ENCODE peak calls at places on chromosomes 12 and 14, in eight cellular contexts. H, J, C, B, A, L, S and E are unnamed samples.

GRCh38 chr12:96811083-96811482 is 96.0 kb upstream of the NEDD1 start:
- DNase-seq in H (no peak), J (no peak), C (peak), B (no peak), A (no peak), L (peak), S (no peak), E (no peak)

GRCh38 chr12:122944588-122944987 is 21.7 kb downstream of the ABCB9 start:
- DNase-seq in H (no peak), J (no peak), C (peak), B (no peak), A (peak), L (peak), S (no peak), E (no peak)

GRCh38 chr14:30153662-30154061 is 226.0 kb upstream of the PRKD1 start:
- DNase-seq in H (no peak), J (no peak), C (no peak), B (no peak), A (no peak), L (no peak), S (no peak), E (no peak)

GRCh38 chr12:57864382-57864781 is 17.9 kb upstream of the CTDSP2 start:
- DNase-seq in H (no peak), J (no peak), C (no peak), B (no peak), A (no peak), L (no peak), S (no peak), E (no peak)

GRCh38 chr12:27367078-27367477 is 34.4 kb downstream of the BMAL2 start:
- DNase-seq in H (no peak), J (no peak), C (no peak), B (no peak), A (no peak), L (no peak), S (no peak), E (no peak)

GRCh38 chr14:64232944-64233343 is 61.2 kb downstream of the ESR2 start:
- DNase-seq in H (no peak), J (no peak), C (no peak), B (peak), A (no peak), L (no peak), S (no peak), E (no peak)

GRCh38 chr12:122067966-122068365 is 10.6 kb upstream of the MLXIP start:
- DNase-seq in H (no peak), J (no peak), C (no peak), B (peak), A (no peak), L (no peak), S (no peak), E (no peak)

GRCh38 chr12:79983969-79984629 is 49.2 kb upstream of the PPP1R12A start:
- DNase-seq in H (no peak), J (no peak), C (no peak), B (no peak), A (no peak), L (peak), S (no peak), E (no peak)

GRCh38 chr14:95326987-95327386 is 7.3 kb upstream of the CLMN start:
- DNase-seq in H (no peak), J (no peak), C (no peak), B (peak), A (no peak), L (peak), S (no peak), E (no peak)

GRCh38 chr12:55727643-55728184 is 1.1 kb downstream of the CD63 start:
- DNase-seq in H (peak), J (no peak), C (peak), B (no peak), A (no peak), L (no peak), S (no peak), E (no peak)

GRCh38 chr12:15728118-15728598 is 61.0 kb downstream of the EPS8 start:
- DNase-seq in H (no peak), J (no peak), C (no peak), B (no peak), A (no peak), L (peak), S (no peak), E (no peak)

GRCh38 chr12:31353730-31354708 is 28.1 kb upstream of the SINHCAF start:
- DNase-seq in H (no peak), J (no peak), C (no peak), B (peak), A (no peak), L (no peak), S (no peak), E (no peak)

GRCh38 chr14:51677276-51677675 is 25.6 kb downstream of the FRMD6 start:
- DNase-seq in H (no peak), J (no peak), C (no peak), B (no peak), A (no peak), L (no peak), S (no peak), E (no peak)

GRCh38 chr12:89351489-89352241 is 636 bp downstream of the DUSP6 start:
- DNase-seq in H (peak), J (peak), C (no peak), B (peak), A (no peak), L (no peak), S (peak), E (no peak)

GRCh38 chr14:74793506-74794155 is 30.5 kb downstream of the YLPM1 start:
- DNase-seq in H (no peak), J (no peak), C (no peak), B (peak), A (no peak), L (peak), S (no peak), E (no peak)

GRCh38 chr12:26158078-26158764 is 33.4 kb upstream of the BHLHE41 start:
- DNase-seq in H (no peak), J (no peak), C (peak), B (peak), A (no peak), L (peak), S (no peak), E (no peak)

DNA sequence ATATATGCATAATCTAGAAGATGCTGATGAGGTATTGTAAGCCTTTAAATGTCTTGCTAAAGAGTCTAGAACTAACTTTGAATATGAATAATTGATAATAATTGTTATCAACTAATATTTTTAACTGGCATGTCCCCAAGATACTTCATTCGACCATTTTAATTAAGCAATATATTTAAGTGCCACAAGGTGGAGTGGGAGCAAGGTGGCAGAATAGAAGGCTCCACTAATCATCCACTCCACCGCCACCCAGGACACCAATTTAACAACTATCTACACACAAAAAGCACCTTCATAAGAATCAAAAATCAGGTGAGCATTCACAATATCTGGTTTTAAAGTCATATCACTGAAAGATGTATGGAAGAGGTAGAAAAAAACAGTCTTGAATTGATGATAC is 409.6 kb downstream of the SEC23A start:
- DNase-seq in H (no peak), J (no peak), C (no peak), B (no peak), A (no peak), L (no peak), S (no peak), E (no peak)
- TF ChIP-seq CTCF in H (no peak), J (no peak), C (no peak), B (peak), A (no peak), L (no peak), S (no peak), E (no peak)

DNA sequence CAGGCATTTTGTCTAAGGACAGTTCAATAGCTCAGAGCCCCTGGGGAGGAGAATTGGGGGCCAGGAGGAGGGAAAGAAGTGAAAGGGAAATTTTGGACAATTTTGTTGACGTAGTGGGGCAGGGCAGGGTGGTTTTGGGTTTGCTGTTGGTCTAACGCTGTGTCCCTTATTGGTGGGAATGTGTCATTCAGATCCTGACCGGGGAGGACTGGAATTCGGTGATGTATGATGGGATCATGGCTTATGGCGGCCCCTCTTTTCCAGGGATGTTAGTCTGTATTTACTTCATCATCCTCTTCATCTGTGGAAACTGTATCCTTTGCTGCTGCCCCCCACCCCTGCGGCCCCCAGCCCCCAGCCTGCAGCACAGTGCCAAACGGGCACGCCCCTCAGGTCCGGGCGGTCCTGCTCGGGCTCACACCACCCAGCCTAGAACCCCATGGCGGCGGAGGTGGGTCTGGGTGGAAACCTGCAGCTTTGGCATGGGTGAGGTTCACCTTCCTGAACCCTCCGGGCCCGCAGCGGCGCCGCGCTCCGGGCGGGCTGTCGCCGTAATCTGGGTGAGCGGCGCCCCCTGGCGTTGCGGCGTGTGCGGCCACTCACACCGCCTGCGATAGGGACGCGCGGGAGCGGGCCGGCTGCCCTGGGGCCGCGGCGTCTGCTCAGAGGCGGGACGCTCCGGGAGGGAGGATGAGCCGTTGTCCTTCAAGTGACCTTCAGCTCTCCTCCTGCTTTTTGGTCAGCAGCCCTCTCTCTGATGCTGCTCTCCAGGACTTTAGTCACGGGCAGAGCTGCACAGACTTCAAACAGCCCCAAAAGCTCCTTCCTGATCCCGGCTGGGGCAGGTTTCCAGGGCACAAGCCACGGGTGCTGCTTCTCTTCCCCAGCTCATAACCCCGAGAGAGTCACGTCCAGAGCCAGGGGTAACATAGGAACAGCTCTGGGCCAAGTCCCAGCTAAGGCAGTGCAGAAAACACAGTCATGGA is 211.8 kb upstream of the FKBP4 start:
- DNase-seq in H (peak), J (peak), C (no peak), B (peak), A (peak), L (peak), S (peak), E (peak)
- TF ChIP-seq CTCF in H (peak), J (peak), C (peak), B (peak), A (peak), L (peak), S (peak), E (peak)

DNA sequence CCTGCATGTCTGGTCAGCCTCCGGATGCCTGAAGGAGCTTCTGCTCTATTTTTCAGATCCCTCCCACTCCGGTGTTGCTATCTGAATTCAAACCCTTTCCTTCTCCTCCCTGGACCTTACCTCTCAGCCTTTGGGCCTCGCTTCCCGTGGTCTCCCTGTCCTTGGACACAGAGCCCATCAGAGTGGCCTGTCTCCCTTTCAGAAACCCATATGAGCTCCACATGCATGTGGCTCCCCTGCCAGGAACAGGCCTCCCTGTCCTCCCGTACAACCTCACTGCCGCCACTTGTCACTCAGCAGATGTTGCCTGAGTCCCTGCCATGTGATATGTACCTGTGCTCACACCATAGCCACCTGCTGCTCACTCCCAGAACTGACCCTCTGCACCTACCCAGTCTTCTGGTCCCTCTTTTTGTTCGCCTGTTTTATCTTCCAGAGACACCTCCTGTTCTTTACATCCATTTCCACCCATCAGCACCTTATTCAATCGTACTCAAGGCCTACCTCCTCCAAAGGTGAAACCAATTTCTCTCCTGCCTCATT is 182.5 kb downstream of the ZFP36L1 start:
- DNase-seq in H (no peak), J (no peak), C (peak), B (no peak), A (no peak), L (no peak), S (no peak), E (no peak)
- TF ChIP-seq CTCF in H (no peak), J (no peak), C (no peak), B (no peak), A (no peak), L (peak), S (no peak), E (no peak)

DNA sequence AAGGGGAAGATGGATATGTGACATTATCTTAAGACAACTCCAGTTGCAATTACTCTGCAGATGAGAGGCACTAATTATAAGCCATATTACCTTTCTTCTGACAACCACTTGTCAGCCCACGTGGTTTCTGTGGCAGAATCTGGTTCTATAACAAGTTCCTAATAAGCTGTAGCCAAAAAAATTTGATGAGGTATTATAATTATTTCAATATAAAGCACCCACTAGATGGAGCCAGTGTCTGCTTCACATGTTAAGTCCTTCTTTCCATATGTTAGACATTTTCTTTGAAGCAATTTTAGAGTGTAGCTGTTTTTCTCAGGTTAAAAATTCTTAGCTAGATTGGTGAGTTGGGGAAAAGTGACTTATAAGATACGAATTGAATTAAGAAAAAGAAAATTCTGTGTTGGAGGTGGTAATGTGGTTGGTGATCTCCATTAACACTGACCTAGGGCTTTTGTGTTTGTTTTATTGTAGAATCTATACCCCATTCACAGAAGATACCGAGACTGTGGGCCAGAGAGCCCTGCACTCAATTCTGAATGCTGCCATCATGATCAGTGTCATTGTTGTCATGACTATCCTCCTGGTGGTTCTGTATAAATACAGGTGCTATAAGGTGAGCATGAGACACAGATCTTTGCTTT is 36.9 kb downstream of the PSEN1 start:
- DNase-seq in H (no peak), J (no peak), C (no peak), B (peak), A (no peak), L (peak), S (no peak), E (no peak)
- TF ChIP-seq CTCF in H (peak), J (peak), C (peak), B (peak), A (peak), L (peak), S (peak), E (peak)

DNA sequence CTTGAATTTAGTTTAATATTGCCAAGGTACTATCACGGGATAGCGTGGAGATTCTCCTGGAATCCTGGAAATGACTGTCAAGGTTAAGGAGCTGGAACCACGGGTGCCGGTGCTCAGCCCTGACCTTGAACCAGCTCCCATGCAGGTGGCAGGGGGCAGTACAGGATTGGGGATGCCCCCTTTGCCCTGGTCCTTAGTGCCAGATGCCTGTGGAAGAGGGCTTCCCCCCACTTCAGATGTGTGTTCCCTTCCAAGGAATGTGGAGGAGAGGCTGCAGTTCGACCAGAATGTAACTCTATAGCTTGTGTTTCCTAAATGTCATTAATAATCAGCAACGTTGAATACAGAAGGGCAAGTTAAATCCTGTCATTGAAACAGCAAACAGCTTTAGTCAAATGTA is 258.9 kb downstream of the VRK1 start:
- DNase-seq in H (no peak), J (no peak), C (no peak), B (no peak), A (no peak), L (peak), S (no peak), E (no peak)
- TF ChIP-seq CTCF in H (peak), J (no peak), C (no peak), B (no peak), A (no peak), L (no peak), S (no peak), E (peak)